ENCODE peak calls at places on chromosomes 6 and 20, in eight cellular contexts. R, C, Z, X, Y, W, G and J are unnamed samples.

GRCh38 chr20:3203315-3204123 is 963 bp downstream of the DDRGK1 start:
- DNase-seq in X (no peak), R (peak), Y (no peak), Z (peak), G (no peak), C (no peak), W (peak), J (no peak)

GRCh38 chr20:44979090-44979621 is 12.8 kb downstream of the STK4 start:
- DNase-seq in G (peak), R (peak), Z (peak), X (no peak), W (no peak), C (no peak), Y (no peak), J (no peak)

GRCh38 chr6:85923013-85923430 is 280.3 kb upstream of the SYNCRIP start:
- DNase-seq in Y (no peak), G (no peak), W (no peak), X (no peak), Z (peak), C (no peak), R (peak), J (no peak)

GRCh38 chr6:4647414-4648365 is 128.5 kb upstream of the CDYL start:
- DNase-seq in R (peak), W (peak), Z (peak), C (peak), X (peak), Y (peak), G (peak), J (no peak)

GRCh38 chr6:136470044-136470443 is 80.2 kb downstream of the MAP7 start:
- DNase-seq in X (no peak), W (no peak), R (no peak), G (no peak), C (no peak), Z (no peak), Y (no peak), J (no peak)

GRCh38 chr6:44859901-44860410 is 468.2 kb upstream of the RUNX2 start:
- DNase-seq in Z (no peak), W (no peak), Y (no peak), R (no peak), C (no peak), X (no peak), G (no peak), J (no peak)

GRCh38 chr20:45294003-45294368 is 12.7 kb upstream of the RBPJL start:
- DNase-seq in Y (no peak), Z (no peak), R (no peak), W (no peak), G (no peak), C (no peak), X (no peak), J (no peak)

GRCh38 chr20:51027396-51027795 is 4.5 kb upstream of the KCNG1 start:
- DNase-seq in C (no peak), W (no peak), R (no peak), G (no peak), Z (no peak), Y (no peak), X (no peak), J (no peak)

GRCh38 chr6:168355716-168356522 is 36.3 kb upstream of the DACT2 start:
- DNase-seq in W (peak), G (no peak), X (no peak), Y (no peak), R (peak), C (no peak), Z (no peak), J (no peak)

GRCh38 chr6:149900620-149901443 is 2.9 kb upstream of the RAET1E start:
- DNase-seq in R (no peak), X (no peak), Z (no peak), W (no peak), G (no peak), C (peak), Y (no peak), J (no peak)

GRCh38 chr6:75201076-75201475 is 4.8 kb downstream of the COL12A1 start:
- DNase-seq in Y (no peak), W (no peak), G (no peak), R (no peak), X (no peak), C (no peak), Z (no peak), J (no peak)

GRCh38 chr20:43243672-43244269 is 54.1 kb upstream of the PTPRT start:
- DNase-seq in Z (no peak), C (no peak), X (no peak), Y (no peak), G (no peak), R (no peak), W (no peak), J (no peak)

GRCh38 chr6:113122060-113122459 is 735.1 kb upstream of the MARCKS start:
- DNase-seq in G (peak), W (no peak), R (peak), Y (no peak), X (peak), Z (peak), C (no peak), J (no peak)
- TF ChIP-seq CTCF in G (peak), W (no peak), R (peak), Y (no peak), X (peak), Z (peak), C (no peak), J (no peak)

GRCh38 chr6:30149234-30149633 is 11.8 kb downstream of the TRIM10 start:
- DNase-seq in G (no peak), R (no peak), C (no peak), W (no peak), X (no peak), Y (no peak), Z (no peak), J (no peak)
- TF ChIP-seq CTCF in G (no peak), R (no peak), C (no peak), W (no peak), X (no peak), Y (no peak), Z (no peak), J (no peak)

GRCh38 chr6:6931047-6932025 is 176.4 kb upstream of the RREB1 start:
- DNase-seq in W (no peak), R (no peak), G (no peak), Y (no peak), Z (no peak), X (no peak), C (no peak), J (peak)

GRCh38 chr6:6925391-6926164 is 182.2 kb upstream of the RREB1 start:
- DNase-seq in W (no peak), R (peak), G (no peak), C (no peak), X (no peak), Z (no peak), Y (no peak), J (no peak)

GRCh38 chr6:6930223-6930880 is 177.4 kb upstream of the RREB1 start:
- DNase-seq in X (no peak), C (no peak), W (no peak), Z (no peak), Y (no peak), R (no peak), G (no peak), J (no peak)

GRCh38 chr6:6924708-6925107 is 183.1 kb upstream of the RREB1 start:
- DNase-seq in R (no peak), G (no peak), Z (no peak), X (no peak), W (no peak), Y (no peak), C (no peak), J (no peak)

GRCh38 chr6:6927437-6928361 is 180.1 kb upstream of the RREB1 start:
- DNase-seq in G (no peak), Y (peak), R (no peak), Z (no peak), W (no peak), X (no peak), C (no peak), J (no peak)
- TF ChIP-seq CTCF in G (no peak), Y (peak), R (no peak), Z (no peak), W (no peak), X (no peak), C (no peak), J (no peak)

GRCh38 chr6:71745525-71745924 is 140.8 kb upstream of the RIMS1 start:
- DNase-seq in X (no peak), R (no peak), G (no peak), C (no peak), Z (no peak), W (no peak), Y (no peak), J (no peak)
- TF ChIP-seq CTCF in X (no peak), R (no peak), G (no peak), C (no peak), Z (no peak), W (no peak), Y (no peak), J (no peak)

GRCh38 chr20:23340524-23340923 is 10.1 kb upstream of the NXT1 start:
- DNase-seq in Y (no peak), G (peak), R (peak), X (peak), C (peak), W (peak), Z (peak), J (peak)
- TF ChIP-seq CTCF in Y (peak), G (peak), R (peak), X (peak), C (peak), W (peak), Z (peak), J (peak)

GRCh38 chr20:9323622-9324021 is 190.8 kb upstream of the LAMP5 start:
- DNase-seq in C (no peak), X (no peak), Z (no peak), G (no peak), W (no peak), R (no peak), Y (no peak), J (no peak)
- TF ChIP-seq CTCF in C (no peak), X (peak), Z (peak), G (peak), W (no peak), R (peak), Y (peak), J (no peak)

GRCh38 chr20:56551571-56551970 is 18.5 kb downstream of the FAM209B start:
- DNase-seq in R (no peak), G (no peak), X (no peak), Y (no peak), W (no peak), C (no peak), Z (no peak), J (no peak)
- TF ChIP-seq CTCF in R (no peak), G (no peak), X (no peak), Y (no peak), W (no peak), C (no peak), Z (no peak), J (no peak)